ENCODE peak calls at places on chromosomes 1 and 21, in four cellular contexts. Z is HEK293T; M is activated CD8-positive, alpha-beta memory T cell treated with anti-CD3 and anti-CD28 coated beads for 48 hours; F is AG08396. T is an unnamed sample.

GRCh38 chr1:53278294-53278693 is 40.0 kb upstream of the MAGOH start:
- DNase-seq in Z (peak; percentile 78), M (peak; percentile 58), F (peak; percentile 85), T (peak; percentile 68)

GRCh38 chr1:212452323-212453155 is 19.8 kb downstream of the NENF start:
- DNase-seq in Z (no peak), M (no peak), F (peak; percentile 80), T (no peak)

GRCh38 chr1:9909222-9910046 is 635 bp downstream of the CTNNBIP1 start:
- DNase-seq in Z (no peak), M (peak; percentile 40), F (no peak), T (no peak)

GRCh38 chr1:21338568-21339401 is 48.5 kb upstream of the ECE1 start:
- DNase-seq in Z (no peak), M (no peak), F (peak; percentile 56), T (no peak)

GRCh38 chr1:66752000-66752592 is at the start of gene DYNLT5:
- DNase-seq in Z (no peak), M (no peak), F (peak; percentile 45), T (no peak)

GRCh38 chr21:45950740-45951515 is 30.6 kb upstream of the COL6A1 start:
- DNase-seq in Z (no peak), M (no peak), F (peak; percentile 68), T (peak; percentile 43)

GRCh38 chr1:4837201-4837600 is 182.8 kb downstream of the AJAP1 start:
- DNase-seq in Z (no peak), M (no peak), F (no peak), T (no peak)

GRCh38 chr1:212749924-212750535 is 41.5 kb downstream of the NSL1 start:
- DNase-seq in Z (peak; percentile 81), M (no peak), F (peak; percentile 73), T (no peak)

GRCh38 chr1:218380125-218380977 is 35.2 kb downstream of the TGFB2 start:
- DNase-seq in Z (no peak), M (no peak), F (peak; percentile 27), T (peak; percentile 88)

GRCh38 chr1:55696181-55696580 is 481.0 kb upstream of the USP24 start:
- DNase-seq in Z (no peak), M (no peak), F (peak; percentile 76), T (peak; percentile 72)

GRCh38 chr21:44932366-44933181 is 7.3 kb upstream of the SLX9 start:
- DNase-seq in Z (no peak), M (no peak), F (peak; percentile 76), T (no peak)

GRCh38 chr1:56490619-56491018 is 88.7 kb downstream of the PLPP3 start:
- DNase-seq in Z (no peak), M (no peak), F (no peak), T (no peak)

GRCh38 chr1:29355375-29355774 is 119.1 kb downstream of the PTPRU start:
- DNase-seq in Z (no peak), M (no peak), F (no peak), T (no peak)

GRCh38 chr1:36170643-36171412 is 14.9 kb downstream of the MAP7D1 start:
- DNase-seq in Z (no peak), M (no peak), F (no peak), T (no peak)

GRCh38 chr21:45265721-45266517 is 21.8 kb downstream of the POFUT2 start:
- DNase-seq in Z (no peak), M (no peak), F (no peak), T (no peak)

GRCh38 chr1:115067460-115067859 is 21.8 kb downstream of the TSPAN2 start:
- DNase-seq in Z (no peak), M (no peak), F (peak; percentile 26), T (peak; percentile 88)

GRCh38 chr1:203265541-203265940 is 36.1 kb upstream of the CHIT1 start:
- DNase-seq in Z (no peak), M (no peak), F (no peak), T (no peak)

GRCh38 chr1:182185822-182186756 is 124.6 kb upstream of the ZNF648 start:
- DNase-seq in Z (peak; percentile 48), M (no peak), F (peak; percentile 56), T (peak; percentile 53)

GRCh38 chr1:28917757-28918118 is 3.4 kb downstream of the EPB41 start:
- DNase-seq in Z (no peak), M (no peak), F (no peak), T (no peak)

GRCh38 chr1:226687476-226687875 is 51.6 kb downstream of the ITPKB start:
- DNase-seq in Z (no peak), M (no peak), F (no peak), T (no peak)

GRCh38 chr1:112247036-112247597 is 148.9 kb upstream of the CTTNBP2NL start:
- DNase-seq in Z (no peak), M (no peak), F (no peak), T (no peak)

GRCh38 chr1:94954292-94955220 is 27.6 kb upstream of the CNN3 start:
- DNase-seq in Z (no peak), M (no peak), F (no peak), T (no peak)

GRCh38 chr1:7589774-7590425 is 181.2 kb upstream of the VAMP3 start:
- DNase-seq in Z (no peak), M (no peak), F (no peak), T (no peak)

GRCh38 chr1:164783778-164784555 is 225.0 kb downstream of the PBX1 start:
- DNase-seq in Z (no peak), M (no peak), F (no peak), T (no peak)

GRCh38 chr1:56183151-56183550 is 396.2 kb downstream of the PLPP3 start:
- DNase-seq in Z (no peak), M (no peak), F (no peak), T (no peak)

GRCh38 chr21:17343055-17343454 is 169.8 kb upstream of the CXADR start:
- DNase-seq in Z (peak; percentile 26), M (no peak), F (no peak), T (no peak)

T was measured in SJSA1.